ENCODE peak calls at places on chromosomes 6 and 20, in eight cellular contexts. M is RWPE1, W is fibroblast of mammary gland, S is right atrium auricular region, Y is IMR-90, H is neural crest cell, U is astrocyte, N is dorsolateral prefrontal cortex. O is an unnamed sample.

GRCh38 chr6:89375427-89375868 is 22.9 kb upstream of the UBE2J1 start:
- DNase-seq in M (no peak), W (no peak), S (no peak), Y (no peak), H (no peak), U (no peak), N (peak), O (peak)

GRCh38 chr20:58389324-58389967 is 417 bp downstream of the VAPB start:
- DNase-seq in M (peak), W (peak), S (no peak), Y (peak), H (no peak), U (peak), N (no peak), O (peak)

GRCh38 chr6:143536461-143536865 is 24.9 kb upstream of the FUCA2 start:
- DNase-seq in M (no peak), W (peak), S (no peak), Y (peak), H (peak), U (peak), N (peak), O (peak)

GRCh38 chr20:31603822-31604566 is 1.1 kb upstream of the ID1 start:
- DNase-seq in M (peak), W (peak), S (peak), Y (peak), H (peak), U (peak), N (peak), O (peak)

GRCh38 chr20:62716198-62716940 is 7.7 kb downstream of the NTSR1 start:
- DNase-seq in M (no peak), W (peak), S (no peak), Y (peak), H (no peak), U (no peak), N (no peak), O (no peak)

GRCh38 chr6:143872211-143872610 is 7.9 kb downstream of the ZC2HC1B start:
- DNase-seq in M (no peak), W (peak), S (no peak), Y (peak), H (no peak), U (no peak), N (no peak), O (no peak)

GRCh38 chr20:24257171-24257570 is 212.3 kb upstream of the SYNDIG1 start:
- DNase-seq in M (no peak), W (no peak), S (no peak), Y (no peak), H (no peak), U (no peak), N (no peak), O (no peak)

GRCh38 chr6:142746524-142746923 is 198.5 kb downstream of the HIVEP2 start:
- DNase-seq in M (no peak), W (peak), S (no peak), Y (peak), H (no peak), U (no peak), N (no peak), O (peak)

GRCh38 chr6:80639243-80639642 is 532.8 kb downstream of the BCKDHB start:
- DNase-seq in M (no peak), W (peak), S (no peak), Y (peak), H (no peak), U (peak), N (no peak), O (no peak)

GRCh38 chr6:1322725-1323219 is 10.9 kb downstream of the FOXQ1 start:
- DNase-seq in M (no peak), W (no peak), S (no peak), Y (peak), H (no peak), U (no peak), N (no peak), O (no peak)

GRCh38 chr20:8601542-8601912 is 467.4 kb upstream of the PLCB4 start:
- DNase-seq in M (peak), W (no peak), S (no peak), Y (no peak), H (no peak), U (no peak), N (no peak), O (no peak)

GRCh38 chr6:131949909-131950766 is 1.0 kb downstream of the CCN2 start:
- DNase-seq in M (peak), W (peak), S (peak), Y (peak), H (peak), U (peak), N (peak), O (peak)

GRCh38 chr6:39059496-39060310 is 11.1 kb downstream of the GLP1R start:
- DNase-seq in M (no peak), W (peak), S (no peak), Y (no peak), H (no peak), U (no peak), N (no peak), O (no peak)

GRCh38 chr6:133577851-133578250 is 311.1 kb upstream of the TCF21 start:
- DNase-seq in M (no peak), W (no peak), S (no peak), Y (no peak), H (no peak), U (no peak), N (no peak), O (no peak)

GRCh38 chr20:48776306-48776705 is 51.5 kb downstream of the PREX1 start:
- DNase-seq in M (no peak), W (peak), S (no peak), Y (peak), H (no peak), U (peak), N (no peak), O (no peak)

GRCh38 chr20:43096471-43096870 is 93.2 kb downstream of the PTPRT start:
- DNase-seq in M (no peak), W (no peak), S (no peak), Y (no peak), H (no peak), U (no peak), N (peak), O (no peak)

GRCh38 chr6:39980839-39981580 is 46.7 kb upstream of the MOCS1 start:
- DNase-seq in M (peak), W (peak), S (no peak), Y (peak), H (peak), U (peak), N (peak), O (peak)

GRCh38 chr6:134317471-134318131 is at the start of gene SGK1:
- DNase-seq in M (peak), W (peak), S (no peak), Y (peak), H (peak), U (peak), N (peak), O (no peak)

GRCh38 chr6:134177753-134178229 is 125.4 kb upstream of the SLC2A12 start:
- DNase-seq in M (no peak), W (peak), S (no peak), Y (peak), H (no peak), U (peak), N (no peak), O (no peak)

DNA sequence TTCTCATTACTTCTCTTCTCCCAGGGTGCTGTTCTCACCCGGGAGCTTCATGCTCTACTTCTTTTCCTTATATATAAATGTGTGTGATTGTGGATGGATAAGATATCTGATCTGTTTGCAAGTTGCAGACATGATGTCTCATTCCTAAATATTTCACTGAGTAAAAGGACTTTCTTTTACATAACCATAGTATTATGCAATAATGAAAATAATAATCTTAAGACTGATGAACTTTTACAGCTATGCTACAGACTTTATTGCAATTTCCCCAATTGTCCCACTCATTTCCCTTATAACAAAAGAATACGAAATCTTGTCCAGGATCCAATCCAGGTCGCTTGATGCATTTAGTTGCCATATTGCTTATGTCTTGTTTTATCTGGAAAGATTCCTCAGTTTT is 284.5 kb upstream of the JAG1 start:
- DNase-seq in M (no peak), W (no peak), S (no peak), Y (no peak), H (no peak), U (no peak), N (no peak), O (no peak)
- TF ChIP-seq CTCF in M (no peak), W (no peak), S (no peak), Y (no peak), H (no peak), U (no peak), N (no peak), O (no peak)

GRCh38 chr6:26598267-26598666 is 1.5 kb downstream of the ABT1 start:
- DNase-seq in M (no peak), W (no peak), S (no peak), Y (no peak), H (no peak), U (no peak), N (no peak), O (no peak)

GRCh38 chr6:26597821-26598220 is 1.1 kb downstream of the ABT1 start:
- DNase-seq in M (no peak), W (no peak), S (no peak), Y (no peak), H (no peak), U (no peak), N (no peak), O (no peak)

GRCh38 chr6:26596579-26597388 is at the start of gene ABT1:
- DNase-seq in M (peak), W (peak), S (peak), Y (peak), H (peak), U (peak), N (peak), O (peak)

GRCh38 chr6:26595669-26596269 is 984 bp upstream of the ABT1 start:
- DNase-seq in M (peak), W (peak), S (peak), Y (peak), H (peak), U (peak), N (peak), O (peak)

DNA sequence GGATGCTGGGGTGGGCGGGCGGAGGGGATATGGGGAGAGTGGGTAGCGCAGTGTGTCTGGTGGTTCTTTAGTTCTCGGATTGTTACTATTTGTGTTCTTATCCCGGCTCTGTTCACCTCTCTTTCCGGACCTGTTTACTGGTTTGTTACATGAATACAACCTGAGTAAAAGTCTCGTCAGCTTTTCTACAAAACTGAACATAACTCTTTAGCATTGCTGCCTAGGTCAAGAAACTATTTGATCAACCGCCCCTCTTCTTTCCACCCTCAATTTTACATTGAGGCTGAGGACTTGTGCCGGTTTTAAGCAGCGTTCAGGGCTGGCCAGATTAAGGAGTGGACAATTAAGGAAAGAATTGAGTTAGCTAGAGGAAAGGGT is 625 bp downstream of the ABT1 start:
- DNase-seq in M (no peak), W (no peak), S (no peak), Y (no peak), H (no peak), U (no peak), N (no peak), O (no peak)
- TF ChIP-seq CTCF in M (no peak), W (no peak), S (no peak), Y (no peak), H (no peak), U (no peak), N (no peak), O (no peak)

DNA sequence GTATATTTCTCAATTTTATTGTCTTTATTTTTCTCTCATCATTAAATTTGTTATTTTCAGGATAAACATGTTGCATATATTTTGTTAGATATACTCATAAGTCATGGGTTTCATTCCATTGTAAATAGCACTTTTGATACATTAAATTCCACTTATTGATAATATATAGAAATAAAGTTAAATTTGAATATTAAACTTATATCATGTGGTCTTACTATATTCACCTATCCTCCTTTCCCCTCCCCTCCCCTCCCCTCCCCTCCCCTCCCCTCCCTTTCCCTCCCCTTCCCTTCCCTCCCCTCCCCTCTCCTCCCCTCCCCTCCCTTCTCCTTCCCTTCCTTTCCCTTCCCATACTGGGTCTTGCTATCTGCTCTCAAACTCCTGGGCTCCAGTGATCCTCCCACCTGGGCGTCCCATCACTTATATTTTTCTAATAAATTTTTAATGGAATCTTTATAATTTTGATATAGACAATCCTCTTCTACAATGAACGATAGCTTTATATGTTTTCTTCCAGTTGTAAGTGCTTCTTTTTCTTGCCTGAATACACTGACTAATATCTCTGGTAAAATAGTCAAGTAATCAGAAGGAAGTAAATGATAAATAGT is 692.4 kb downstream of the C6orf118 start:
- DNase-seq in M (no peak), W (no peak), S (no peak), Y (no peak), H (no peak), U (no peak), N (no peak), O (no peak)
- TF ChIP-seq CTCF in M (no peak), W (no peak), S (no peak), Y (no peak), H (no peak), U (no peak), N (no peak), O (no peak)

GRCh38 chr6:33197431-33198048 is 2.9 kb downstream of the RXRB start:
- DNase-seq in M (peak), W (peak), S (no peak), Y (peak), H (peak), U (peak), N (peak), O (no peak)
- TF ChIP-seq CTCF in M (peak), W (peak), S (peak), Y (peak), H (peak), U (peak), N (peak), O (peak)

GRCh38 chr6:140107216-140107615 is 732.8 kb upstream of the CITED2 start:
- DNase-seq in M (no peak), W (no peak), S (no peak), Y (no peak), H (no peak), U (no peak), N (no peak), O (no peak)

GRCh38 chr6:140101818-140102217 is 727.4 kb upstream of the CITED2 start:
- DNase-seq in M (no peak), W (no peak), S (no peak), Y (no peak), H (no peak), U (no peak), N (no peak), O (no peak)

GRCh38 chr6:140101367-140101766 is 726.9 kb upstream of the CITED2 start:
- DNase-seq in M (no peak), W (peak), S (no peak), Y (peak), H (no peak), U (peak), N (no peak), O (no peak)

DNA sequence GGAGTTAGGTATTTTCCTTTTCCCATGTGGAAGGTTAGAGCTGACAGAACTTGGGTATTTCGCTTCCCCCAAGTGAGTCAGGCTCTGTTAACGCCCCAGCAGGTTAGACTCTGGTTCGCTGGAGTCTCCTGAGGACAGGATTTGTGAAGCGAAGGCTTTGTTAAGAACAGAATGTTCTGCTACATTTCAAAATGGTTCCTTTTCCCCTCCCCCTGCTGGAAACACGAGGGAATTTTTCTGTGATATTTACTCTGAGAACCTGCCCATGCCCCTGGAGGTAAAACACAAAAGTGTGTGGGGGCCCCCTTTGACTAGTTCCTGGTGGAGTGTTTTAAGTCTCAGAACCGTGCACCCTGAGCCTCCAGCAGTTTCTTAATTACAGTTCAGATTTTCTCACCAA is 731.4 kb upstream of the CITED2 start:
- DNase-seq in M (peak), W (peak), S (no peak), Y (no peak), H (peak), U (no peak), N (no peak), O (no peak)
- TF ChIP-seq CTCF in M (no peak), W (peak), S (no peak), Y (peak), H (peak), U (no peak), N (no peak), O (peak)

GRCh38 chr6:84776392-84776791 is 12.0 kb upstream of the TBX18 start:
- DNase-seq in M (no peak), W (no peak), S (no peak), Y (no peak), H (no peak), U (no peak), N (no peak), O (no peak)

GRCh38 chr6:84779917-84780316 is 15.5 kb upstream of the TBX18 start:
- DNase-seq in M (no peak), W (no peak), S (no peak), Y (no peak), H (no peak), U (no peak), N (no peak), O (no peak)

GRCh38 chr6:84779380-84779779 is 15.0 kb upstream of the TBX18 start:
- DNase-seq in M (no peak), W (no peak), S (no peak), Y (no peak), H (no peak), U (no peak), N (no peak), O (no peak)

GRCh38 chr6:84774174-84775158 is 10.1 kb upstream of the TBX18 start:
- DNase-seq in M (peak), W (peak), S (peak), Y (no peak), H (peak), U (no peak), N (no peak), O (peak)

GRCh38 chr6:84777888-84778287 is 13.5 kb upstream of the TBX18 start:
- DNase-seq in M (no peak), W (peak), S (no peak), Y (no peak), H (no peak), U (no peak), N (no peak), O (no peak)
- TF ChIP-seq CTCF in M (no peak), W (no peak), S (no peak), Y (no peak), H (no peak), U (no peak), N (no peak), O (no peak)

DNA sequence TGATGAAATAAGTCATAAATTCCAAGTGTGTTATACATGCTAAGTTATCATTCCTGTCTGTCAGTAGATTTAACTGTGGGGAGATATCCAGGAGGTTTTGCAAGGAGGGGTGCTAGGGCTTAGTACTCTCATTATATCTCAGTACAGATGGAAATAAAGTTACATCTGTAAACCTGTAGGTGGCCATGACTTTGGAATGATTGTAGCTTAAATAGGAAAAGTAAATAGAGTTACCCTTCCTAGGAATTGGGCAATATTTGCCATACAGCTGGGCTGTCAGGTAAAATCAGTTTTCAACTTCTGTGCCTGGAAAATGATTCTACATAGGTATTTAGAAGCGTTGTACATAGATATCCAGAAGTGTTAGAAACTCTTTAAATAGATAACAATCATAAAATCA is 19.8 kb upstream of the TGM3 start:
- DNase-seq in M (no peak), W (no peak), S (no peak), Y (no peak), H (no peak), U (no peak), N (no peak), O (no peak)
- TF ChIP-seq CTCF in M (no peak), W (no peak), S (no peak), Y (no peak), H (peak), U (no peak), N (no peak), O (peak)

DNA sequence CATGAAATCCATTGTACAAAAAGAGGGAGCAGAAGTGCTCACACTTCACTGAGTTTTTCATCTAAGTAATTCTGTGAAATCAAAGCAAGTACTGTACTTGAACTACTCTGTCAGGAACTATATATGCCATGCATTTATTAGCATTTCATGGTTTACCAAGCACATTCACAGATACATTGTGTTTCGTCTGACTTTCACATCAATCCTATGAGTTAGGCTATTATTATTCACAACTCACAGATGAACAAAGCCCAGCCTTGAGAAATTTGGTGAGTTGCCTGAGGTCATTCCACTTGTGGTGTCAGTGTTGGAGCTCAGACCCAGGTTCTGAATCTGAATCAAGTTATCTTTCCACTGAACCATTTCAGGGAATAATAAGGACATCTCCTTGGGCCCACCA is 33.7 kb upstream of the TENT5A start:
- DNase-seq in M (no peak), W (no peak), S (no peak), Y (no peak), H (no peak), U (no peak), N (no peak), O (no peak)
- TF ChIP-seq CTCF in M (no peak), W (no peak), S (no peak), Y (no peak), H (no peak), U (no peak), N (no peak), O (no peak)

DNA sequence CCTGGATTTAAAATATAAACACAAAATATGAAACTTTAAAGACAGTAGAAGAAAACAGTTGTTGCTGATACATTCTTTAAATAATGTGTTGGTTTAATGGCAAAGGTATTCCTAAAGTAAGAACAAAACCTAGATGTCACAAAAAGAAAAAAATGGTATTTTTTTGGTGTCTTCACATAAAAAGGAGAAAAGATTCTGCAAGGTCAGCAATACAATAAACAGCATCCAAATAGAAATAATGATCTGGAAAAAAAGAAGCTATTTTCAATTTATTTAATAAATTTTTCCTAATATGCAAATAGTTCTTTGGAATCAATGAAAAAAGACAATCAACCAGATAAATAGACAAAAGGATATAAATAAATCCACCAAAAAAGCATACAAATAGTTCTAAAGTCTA is 6.5 kb upstream of the ADGRF1 start:
- DNase-seq in M (no peak), W (no peak), S (no peak), Y (no peak), H (no peak), U (no peak), N (no peak), O (no peak)
- TF ChIP-seq CTCF in M (no peak), W (no peak), S (no peak), Y (no peak), H (no peak), U (no peak), N (no peak), O (no peak)